ENCODE peak calls at places on chromosomes 1 and 21, in eight cellular contexts. One of them, this sample, is unnamed.

GRCh38 chr1:21901473-21901847 is 35.6 kb downstream of the HSPG2 start:
- DNase-seq in non-pigmented ciliary epithelial cell: no peak
- DNase-seq in anterior cingulate cortex: no peak
- DNase-seq in upper lobe of right lung: no peak
- DNase-seq in epithelial cell of proximal tubule: no peak
- DNase-seq in prostate gland: no peak
- DNase-seq in COR-L47: no peak
- DNase-seq in T-cell: no peak
- DNase-seq in this sample: no peak

GRCh38 chr1:40709802-40710278 is 18.3 kb downstream of the NFYC start:
- DNase-seq in COR-L47: no peak
- DNase-seq in T-cell: no peak
- DNase-seq in prostate gland: no peak
- DNase-seq in anterior cingulate cortex: no peak
- DNase-seq in non-pigmented ciliary epithelial cell: no peak
- DNase-seq in upper lobe of right lung: no peak
- DNase-seq in epithelial cell of proximal tubule: no peak
- DNase-seq in this sample: no peak

GRCh38 chr1:168421399-168422004 is 122.3 kb downstream of the XCL2 start:
- DNase-seq in anterior cingulate cortex: no peak
- DNase-seq in COR-L47: no peak
- DNase-seq in non-pigmented ciliary epithelial cell: no peak
- DNase-seq in epithelial cell of proximal tubule: no peak
- DNase-seq in upper lobe of right lung: no peak
- DNase-seq in prostate gland: no peak
- DNase-seq in T-cell: no peak
- DNase-seq in this sample: no peak

GRCh38 chr1:94416901-94417701 is 1.1 kb upstream of the ABCD3 start:
- DNase-seq in prostate gland: peak; percentile 53
- DNase-seq in upper lobe of right lung: no peak
- DNase-seq in COR-L47: no peak
- DNase-seq in anterior cingulate cortex: no peak
- DNase-seq in epithelial cell of proximal tubule: peak; percentile 35
- DNase-seq in T-cell: no peak
- DNase-seq in non-pigmented ciliary epithelial cell: peak; percentile 47
- DNase-seq in this sample: peak; percentile 65

GRCh38 chr1:164692420-164692819 is 133.4 kb downstream of the PBX1 start:
- DNase-seq in epithelial cell of proximal tubule: no peak
- DNase-seq in upper lobe of right lung: no peak
- DNase-seq in non-pigmented ciliary epithelial cell: no peak
- DNase-seq in T-cell: no peak
- DNase-seq in anterior cingulate cortex: no peak
- DNase-seq in COR-L47: no peak
- DNase-seq in prostate gland: no peak
- DNase-seq in this sample: no peak

GRCh38 chr1:9652379-9653194 is 1.1 kb downstream of the PIK3CD start:
- DNase-seq in T-cell: peak; percentile 73
- DNase-seq in upper lobe of right lung: peak; percentile 76
- DNase-seq in non-pigmented ciliary epithelial cell: no peak
- DNase-seq in prostate gland: no peak
- DNase-seq in anterior cingulate cortex: no peak
- DNase-seq in COR-L47: no peak
- DNase-seq in epithelial cell of proximal tubule: no peak
- DNase-seq in this sample: no peak

GRCh38 chr1:246332078-246332477 is 175.0 kb downstream of the SMYD3 start:
- DNase-seq in anterior cingulate cortex: no peak
- DNase-seq in non-pigmented ciliary epithelial cell: no peak
- DNase-seq in upper lobe of right lung: no peak
- DNase-seq in T-cell: no peak
- DNase-seq in prostate gland: no peak
- DNase-seq in epithelial cell of proximal tubule: no peak
- DNase-seq in COR-L47: no peak
- DNase-seq in this sample: no peak

GRCh38 chr1:176619261-176619660 is 156.3 kb downstream of the PAPPA2 start:
- DNase-seq in anterior cingulate cortex: no peak
- DNase-seq in COR-L47: no peak
- DNase-seq in upper lobe of right lung: no peak
- DNase-seq in non-pigmented ciliary epithelial cell: peak; percentile 1
- DNase-seq in T-cell: no peak
- DNase-seq in epithelial cell of proximal tubule: peak; percentile 41
- DNase-seq in prostate gland: no peak
- DNase-seq in this sample: no peak

GRCh38 chr1:205519541-205520131 is 15.2 kb downstream of the CDK18 start:
- DNase-seq in anterior cingulate cortex: no peak
- DNase-seq in upper lobe of right lung: no peak
- DNase-seq in prostate gland: no peak
- DNase-seq in non-pigmented ciliary epithelial cell: no peak
- DNase-seq in T-cell: no peak
- DNase-seq in COR-L47: no peak
- DNase-seq in epithelial cell of proximal tubule: no peak
- DNase-seq in this sample: no peak

GRCh38 chr1:29090937-29091618 is 32.6 kb downstream of the TMEM200B start:
- DNase-seq in upper lobe of right lung: no peak
- DNase-seq in anterior cingulate cortex: no peak
- DNase-seq in T-cell: no peak
- DNase-seq in prostate gland: no peak
- DNase-seq in COR-L47: peak; percentile 75
- DNase-seq in non-pigmented ciliary epithelial cell: no peak
- DNase-seq in epithelial cell of proximal tubule: no peak
- DNase-seq in this sample: no peak

GRCh38 chr1:180489976-180490375 is 12.4 kb downstream of the ACBD6 start:
- DNase-seq in non-pigmented ciliary epithelial cell: no peak
- DNase-seq in T-cell: no peak
- DNase-seq in epithelial cell of proximal tubule: no peak
- DNase-seq in COR-L47: no peak
- DNase-seq in upper lobe of right lung: no peak
- DNase-seq in anterior cingulate cortex: no peak
- DNase-seq in prostate gland: no peak
- DNase-seq in this sample: no peak

GRCh38 chr1:198168180-198168579 is 11.4 kb downstream of the NEK7 start:
- DNase-seq in anterior cingulate cortex: no peak
- DNase-seq in epithelial cell of proximal tubule: no peak
- DNase-seq in non-pigmented ciliary epithelial cell: no peak
- DNase-seq in T-cell: no peak
- DNase-seq in COR-L47: no peak
- DNase-seq in upper lobe of right lung: no peak
- DNase-seq in prostate gland: no peak
- DNase-seq in this sample: no peak

GRCh38 chr21:15080504-15080903 is 15.7 kb upstream of the NRIP1 start:
- DNase-seq in COR-L47: no peak
- DNase-seq in non-pigmented ciliary epithelial cell: no peak
- DNase-seq in prostate gland: no peak
- DNase-seq in epithelial cell of proximal tubule: no peak
- DNase-seq in upper lobe of right lung: no peak
- DNase-seq in anterior cingulate cortex: no peak
- DNase-seq in T-cell: no peak
- DNase-seq in this sample: no peak

GRCh38 chr1:210907406-210907805 is 226.5 kb downstream of the KCNH1 start:
- DNase-seq in COR-L47: no peak
- DNase-seq in upper lobe of right lung: no peak
- DNase-seq in T-cell: no peak
- DNase-seq in non-pigmented ciliary epithelial cell: no peak
- DNase-seq in prostate gland: no peak
- DNase-seq in epithelial cell of proximal tubule: no peak
- DNase-seq in anterior cingulate cortex: no peak
- DNase-seq in this sample: no peak

GRCh38 chr1:94591791-94592565 is 50.4 kb upstream of the F3 start:
- DNase-seq in T-cell: no peak
- DNase-seq in epithelial cell of proximal tubule: no peak
- DNase-seq in prostate gland: no peak
- DNase-seq in COR-L47: no peak
- DNase-seq in non-pigmented ciliary epithelial cell: no peak
- DNase-seq in upper lobe of right lung: no peak
- DNase-seq in anterior cingulate cortex: peak; percentile 18
- DNase-seq in this sample: no peak

GRCh38 chr1:39189592-39190041 is 14.9 kb upstream of the MACF1 start:
- DNase-seq in T-cell: no peak
- DNase-seq in non-pigmented ciliary epithelial cell: no peak
- DNase-seq in upper lobe of right lung: no peak
- DNase-seq in anterior cingulate cortex: no peak
- DNase-seq in epithelial cell of proximal tubule: no peak
- DNase-seq in COR-L47: no peak
- DNase-seq in prostate gland: no peak
- DNase-seq in this sample: no peak

This sample was measured in AG04450.